ENCODE peak calls at places on chromosome 3, in ten cellular contexts. L is HEK293T; W is stimulated activated CD8-positive, alpha-beta memory T cell treated with anti-CD3 and anti-CD28 coated beads, Interleukin-2, amount 100 ng/mL, for 48 hours; N is ELF-1; V is EL; R is progenitor cell of endocrine pancreas; X is astrocyte of the spinal cord; D is ovary; C is GM19239; A is kidney. U is an unnamed sample.

GRCh38 chr3:186270711-186271110 is 91.3 kb downstream of the DGKG start:
- DNase-seq in L (no peak), W (no peak), N (no peak), V (no peak), R (no peak), X (no peak), D (no peak), C (no peak), A (no peak), U (no peak)

GRCh38 chr3:184366619-184367321 is 5.3 kb downstream of the POLR2H start:
- DNase-seq in L (no peak), W (no peak), N (no peak), V (no peak), R (no peak), X (peak), D (no peak), C (no peak), A (no peak), U (no peak)

GRCh38 chr3:56926513-56927282 is 124.9 kb upstream of the ARHGEF3 start:
- DNase-seq in L (no peak), W (no peak), N (peak), V (peak), R (no peak), X (peak), D (no peak), C (no peak), A (no peak), U (no peak)

GRCh38 chr3:18424862-18425640 is at the start of gene SATB1:
- DNase-seq in L (peak), W (no peak), N (peak), V (peak), R (peak), X (peak), D (peak), C (no peak), A (peak), U (peak)

GRCh38 chr3:45915518-45916231 is 27.6 kb upstream of the CXCR6 start:
- DNase-seq in L (no peak), W (peak), N (peak), V (peak), R (no peak), X (peak), D (no peak), C (peak), A (no peak), U (no peak)

GRCh38 chr3:171873561-171873960 is 30.4 kb downstream of the TMEM212 start:
- DNase-seq in L (no peak), W (no peak), N (no peak), V (peak), R (no peak), X (peak), D (no peak), C (no peak), A (no peak), U (no peak)

GRCh38 chr3:48856469-48856868 is 8.8 kb upstream of the PRKAR2A start:
- DNase-seq in L (no peak), W (no peak), N (no peak), V (no peak), R (no peak), X (no peak), D (no peak), C (no peak), A (no peak), U (no peak)

GRCh38 chr3:143751643-143752178 is 96.6 kb downstream of the SLC9A9 start:
- DNase-seq in L (no peak), W (no peak), N (no peak), V (no peak), R (no peak), X (no peak), D (no peak), C (no peak), A (no peak), U (no peak)

GRCh38 chr3:12483872-12484197 is 445 bp upstream of the TSEN2 start:
- DNase-seq in L (no peak), W (no peak), N (no peak), V (peak), R (no peak), X (no peak), D (no peak), C (no peak), A (no peak), U (no peak)

GRCh38 chr3:184864012-184864411 is 52.0 kb downstream of the VPS8 start:
- DNase-seq in L (no peak), W (no peak), N (no peak), V (no peak), R (no peak), X (no peak), D (no peak), C (no peak), A (no peak), U (no peak)

GRCh38 chr3:193292386-193292785 is 51.4 kb downstream of the PLAAT1 start:
- DNase-seq in L (no peak), W (no peak), N (no peak), V (no peak), R (no peak), X (peak), D (no peak), C (no peak), A (no peak), U (no peak)

GRCh38 chr3:115834068-115834467 is 210.8 kb downstream of the GAP43 start:
- DNase-seq in L (no peak), W (no peak), N (no peak), V (peak), R (no peak), X (peak), D (no peak), C (no peak), A (no peak), U (no peak)

GRCh38 chr3:111799951-111800350 is 59.1 kb upstream of the PHLDB2 start:
- DNase-seq in L (no peak), W (no peak), N (no peak), V (no peak), R (no peak), X (no peak), D (no peak), C (no peak), A (no peak), U (no peak)

GRCh38 chr3:197949767-197950660 is at the start of gene RPL35A:
- DNase-seq in L (peak), W (peak), N (peak), V (peak), R (peak), X (peak), D (peak), C (peak), A (peak), U (peak)

GRCh38 chr3:27943106-27943505 is 221.0 kb upstream of the EOMES start:
- DNase-seq in L (peak), W (no peak), N (peak), V (peak), R (no peak), X (no peak), D (no peak), C (no peak), A (no peak), U (no peak)

GRCh38 chr3:170470063-170471006 is 51.7 kb downstream of the CLDN11 start:
- DNase-seq in L (no peak), W (no peak), N (no peak), V (no peak), R (no peak), X (peak), D (peak), C (no peak), A (no peak), U (no peak)

GRCh38 chr3:119507404-119507803 is 9.1 kb downstream of the TIMMDC1 start:
- DNase-seq in L (no peak), W (no peak), N (no peak), V (no peak), R (no peak), X (no peak), D (no peak), C (no peak), A (no peak), U (no peak)

GRCh38 chr3:138082085-138082991 is 33.1 kb downstream of the DZIP1L start:
- DNase-seq in L (peak), W (no peak), N (no peak), V (peak), R (no peak), X (peak), D (peak), C (no peak), A (no peak), U (no peak)

GRCh38 chr3:169965562-169965961 is 1.0 kb upstream of the SEC62 start:
- DNase-seq in L (no peak), W (no peak), N (no peak), V (no peak), R (no peak), X (no peak), D (no peak), C (no peak), A (no peak), U (no peak)